ENCODE peak calls at places on chromosomes 3 and 15, in five cellular contexts. O is dorsolateral prefrontal cortex, G is type B pancreatic cell, U is fibroblast of the aortic adventitia, K is right lobe of liver. I is an unnamed sample.

GRCh38 chr3:185708392-185708791 is 116.5 kb downstream of the IGF2BP2 start:
- DNase-seq in O (no peak), G (no peak), U (no peak), K (no peak), I (no peak)

GRCh38 chr15:57352535-57353316 is 23.6 kb upstream of the CGNL1 start:
- DNase-seq in O (no peak), G (no peak), U (no peak), K (no peak), I (no peak)

GRCh38 chr3:134898315-134898714 is 103.3 kb downstream of the EPHB1 start:
- DNase-seq in O (no peak), G (no peak), U (no peak), K (no peak), I (no peak)

GRCh38 chr3:143826296-143826695 is 22.0 kb downstream of the SLC9A9 start:
- DNase-seq in O (no peak), G (no peak), U (no peak), K (no peak), I (no peak)

GRCh38 chr15:39094116-39094515 is 486.8 kb upstream of the THBS1 start:
- DNase-seq in O (no peak), G (no peak), U (no peak), K (no peak), I (no peak)

GRCh38 chr3:21944251-21944650 is 193.2 kb upstream of the ZNF385D start:
- DNase-seq in O (no peak), G (no peak), U (peak), K (no peak), I (no peak)

GRCh38 chr3:52453496-52454234 is at the start of gene TNNC1:
- DNase-seq in O (no peak), G (no peak), U (no peak), K (no peak), I (no peak)

GRCh38 chr3:17969244-17969643 is 226.8 kb upstream of the TBC1D5 start:
- DNase-seq in O (no peak), G (no peak), U (no peak), K (no peak), I (no peak)

GRCh38 chr3:189041482-189042090 is 130.2 kb upstream of the TPRG1 start:
- DNase-seq in O (no peak), G (no peak), U (peak), K (no peak), I (no peak)

GRCh38 chr3:127027061-127027735 is 44.3 kb downstream of the PLXNA1 start:
- DNase-seq in O (no peak), G (no peak), U (no peak), K (no peak), I (no peak)

GRCh38 chr15:77497942-77498361 is 77.3 kb downstream of the HMG20A start:
- DNase-seq in O (peak), G (no peak), U (peak), K (no peak), I (no peak)

GRCh38 chr15:40308844-40309189 is 1.1 kb upstream of the PLCB2 start:
- DNase-seq in O (peak), G (no peak), U (no peak), K (peak), I (no peak)

GRCh38 chr3:195911946-195912270 is 3.6 kb upstream of the TNK2 start:
- DNase-seq in O (no peak), G (no peak), U (peak), K (peak), I (no peak)

GRCh38 chr15:61996056-61996635 is 64.1 kb downstream of the VPS13C start:
- DNase-seq in O (no peak), G (no peak), U (no peak), K (no peak), I (no peak)
- TF ChIP-seq CTCF in O (no peak), G (no peak), U (no peak), K (no peak), I (no peak)

DNA sequence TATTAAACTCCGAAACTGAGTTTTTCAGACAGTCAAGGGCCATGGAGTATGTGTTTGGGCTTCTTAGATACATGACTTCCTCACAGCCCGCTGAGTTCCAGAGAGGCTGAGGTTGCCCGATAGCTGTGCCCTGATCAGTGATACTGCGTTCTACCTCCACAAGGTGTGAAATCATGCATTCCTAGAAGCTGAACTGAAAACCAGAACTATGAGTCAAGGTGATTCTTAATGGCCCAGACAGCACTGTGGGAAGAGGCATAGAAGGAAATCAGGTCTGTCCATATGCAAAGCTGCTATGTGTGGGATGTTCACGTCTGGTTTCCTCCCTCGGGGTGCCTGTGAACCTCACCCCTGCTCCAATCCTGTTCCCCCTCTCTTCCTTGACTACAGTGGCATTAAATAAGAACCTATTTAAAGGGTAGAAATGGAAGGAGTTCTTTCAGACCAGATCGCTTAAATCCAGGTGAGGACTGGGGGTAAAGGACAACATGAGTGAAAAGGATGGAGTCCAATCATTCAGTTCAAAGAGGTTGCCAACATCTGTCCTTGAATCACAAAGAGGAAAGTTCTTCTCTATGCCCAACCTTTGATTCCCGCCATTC is 74.3 kb downstream of the MYO1E start:
- DNase-seq in O (no peak), G (no peak), U (no peak), K (no peak), I (no peak)
- TF ChIP-seq CTCF in O (no peak), G (no peak), U (no peak), K (no peak), I (no peak)

GRCh38 chr15:29776859-29777258 is 45.4 kb downstream of the TJP1 start:
- DNase-seq in O (no peak), G (no peak), U (no peak), K (no peak), I (no peak)

GRCh38 chr15:29774900-29775299 is 47.4 kb downstream of the TJP1 start:
- DNase-seq in O (no peak), G (no peak), U (peak), K (no peak), I (no peak)

GRCh38 chr15:29773000-29773399 is 49.3 kb downstream of the TJP1 start:
- DNase-seq in O (no peak), G (no peak), U (no peak), K (no peak), I (no peak)

GRCh38 chr15:29770796-29771195 is 51.5 kb downstream of the TJP1 start:
- DNase-seq in O (no peak), G (no peak), U (no peak), K (no peak), I (no peak)

DNA sequence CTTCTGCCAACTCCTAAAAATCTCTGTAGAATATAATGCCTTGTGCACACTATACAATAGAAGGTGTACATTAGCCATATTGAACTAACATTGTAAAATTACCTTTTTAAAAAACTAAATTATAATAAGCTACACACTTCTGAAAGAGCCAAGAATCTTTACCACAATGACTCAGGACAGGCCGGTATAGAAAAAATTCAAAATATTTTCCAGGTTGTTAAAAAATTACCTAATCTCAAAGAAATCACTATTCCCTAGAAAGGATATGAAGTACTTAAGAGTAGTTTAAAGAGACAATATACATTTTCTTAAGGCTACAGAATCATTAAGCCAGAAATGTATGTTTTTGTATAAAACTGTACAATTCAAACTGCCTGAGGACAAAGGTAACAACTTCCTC is 48.5 kb downstream of the TJP1 start:
- DNase-seq in O (no peak), G (no peak), U (no peak), K (no peak), I (no peak)
- TF ChIP-seq CTCF in O (no peak), G (no peak), U (no peak), K (no peak), I (no peak)

GRCh38 chr15:89127054-89127702 is 38.9 kb downstream of the ABHD2 start:
- DNase-seq in O (no peak), G (no peak), U (peak), K (no peak), I (no peak)
- TF ChIP-seq CTCF in O (no peak), G (peak), U (peak), K (no peak), I (peak)